ENCODE peak calls at places on chromosomes 1 and 21, in nine cellular contexts. A is transverse colon, O is vagina, C is endothelial cell of umbilical vein, Q is Panc1, X is K562, N is breast epithelium, E is upper lobe of left lung, L is sigmoid colon. D is an unnamed sample. For H3K4me1, the result is how much of the 10 kb centered on the place peaks cover.

GRCh38 chr1:111270781-111271463 is 19.7 kb upstream of the CHIA start:
- DNase-seq in A (no peak), O (no peak), C (no peak), Q (no peak), X (no peak), N (no peak), E (peak), L (no peak), D (peak)

GRCh38 chr1:219927298-219927955 is 930 bp downstream of the SLC30A10 start:
- DNase-seq in A (no peak), O (no peak), C (no peak), Q (no peak), X (no peak), N (no peak), E (no peak), L (no peak), D (no peak)

GRCh38 chr1:46218443-46218842 is 15.3 kb downstream of the LURAP1 start:
- DNase-seq in A (no peak), O (no peak), C (no peak), Q (no peak), X (no peak), N (no peak), E (no peak), L (no peak), D (no peak)

GRCh38 chr1:37288900-37289299 is 185.5 kb upstream of the ZC3H12A start:
- DNase-seq in A (peak), O (no peak), C (no peak), Q (no peak), X (no peak), N (no peak), E (no peak), L (no peak), D (no peak)

GRCh38 chr1:13760340-13760739 is 60.4 kb downstream of the PRDM2 start:
- DNase-seq in A (no peak), O (no peak), C (no peak), Q (no peak), X (no peak), N (no peak), E (no peak), L (no peak), D (no peak)

GRCh38 chr1:154878371-154879355 is 8.6 kb upstream of the KCNN3 start:
- DNase-seq in A (peak), O (no peak), C (peak), Q (peak), X (peak), N (peak), E (peak), L (peak), D (peak)

GRCh38 chr1:191674780-191675179 is 483.5 kb upstream of the RGS18 start:
- DNase-seq in A (no peak), O (no peak), C (no peak), Q (no peak), X (no peak), N (no peak), E (no peak), L (no peak), D (peak)

GRCh38 chr1:37559080-37559479 is 2.3 kb downstream of the DNALI1 start:
- DNase-seq in A (no peak), O (no peak), C (no peak), Q (no peak), X (no peak), N (no peak), E (no peak), L (no peak), D (no peak)

GRCh38 chr1:168179411-168180147 is 817 bp downstream of the TIPRL start:
- DNase-seq in A (no peak), O (no peak), C (no peak), Q (no peak), X (peak), N (no peak), E (no peak), L (no peak), D (peak)

GRCh38 chr1:89610457-89610991 is 22.4 kb upstream of the LRRC8C start:
- DNase-seq in A (no peak), O (no peak), C (no peak), Q (no peak), X (no peak), N (no peak), E (peak), L (no peak), D (no peak)

GRCh38 chr1:164637461-164638375 is 78.7 kb downstream of the PBX1 start:
- DNase-seq in A (no peak), O (no peak), C (no peak), Q (no peak), X (no peak), N (peak), E (no peak), L (peak), D (no peak)

GRCh38 chr1:147633759-147634158 is 36.6 kb downstream of the ACP6 start:
- DNase-seq in A (no peak), O (no peak), C (no peak), Q (no peak), X (no peak), N (no peak), E (no peak), L (no peak), D (no peak)

GRCh38 chr1:225366552-225366951 is 61.3 kb downstream of the LBR start:
- DNase-seq in A (no peak), O (no peak), C (no peak), Q (no peak), X (no peak), N (no peak), E (no peak), L (no peak), D (peak)

GRCh38 chr1:161390559-161390858 is 22.8 kb upstream of the CFAP126 start:
- DNase-seq in A (no peak), O (no peak), C (no peak), Q (no peak), X (no peak), N (no peak), E (no peak), L (no peak), D (no peak)

GRCh38 chr1:182761396-182762395 is 27.9 kb upstream of the NPL start:
- DNase-seq in A (no peak), O (no peak), C (no peak), Q (no peak), X (no peak), N (no peak), E (no peak), L (no peak), D (no peak)

GRCh38 chr1:241918879-241919278 is 38.7 kb upstream of the BECN2 start:
- DNase-seq in A (no peak), O (no peak), C (no peak), Q (no peak), X (no peak), N (no peak), E (no peak), L (no peak), D (no peak)

GRCh38 chr21:36860736-36861594 is 105.5 kb downstream of the HLCS start:
- DNase-seq in A (no peak), O (no peak), C (peak), Q (no peak), X (peak), N (no peak), E (no peak), L (no peak), D (no peak)

GRCh38 chr1:210841926-210842625 is 291.9 kb downstream of the KCNH1 start:
- DNase-seq in A (no peak), O (no peak), C (no peak), Q (no peak), X (no peak), N (no peak), E (no peak), L (no peak), D (no peak)

GRCh38 chr21:45537746-45538291 is 4.4 kb downstream of the SLC19A1 start:
- DNase-seq in A (peak), O (no peak), C (no peak), Q (no peak), X (no peak), N (no peak), E (no peak), L (peak), D (no peak)

GRCh38 chr1:211735208-211736170 is 60.1 kb upstream of the NEK2 start:
- DNase-seq in A (peak), O (no peak), C (peak), Q (peak), X (peak), N (peak), E (no peak), L (peak), D (no peak)

GRCh38 chr1:201359031-201359872 is 18.2 kb downstream of the TNNT2 start:
- DNase-seq in A (no peak), O (no peak), C (no peak), Q (no peak), X (no peak), N (no peak), E (no peak), L (no peak), D (no peak)

GRCh38 chr21:43766734-43767497 is 9.2 kb downstream of the CSTB start:
- DNase-seq in A (peak), O (no peak), C (no peak), Q (no peak), X (no peak), N (no peak), E (peak), L (no peak), D (no peak)

GRCh38 chr1:158961178-158961577 is 29.8 kb downstream of the PYHIN1 start:
- DNase-seq in A (no peak), O (no peak), C (no peak), Q (no peak), X (no peak), N (no peak), E (no peak), L (no peak), D (no peak)

GRCh38 chr21:46661627-46662366 is 26.3 kb downstream of the PRMT2 start:
- DNase-seq in A (no peak), O (peak), C (no peak), Q (no peak), X (no peak), N (no peak), E (peak), L (no peak), D (peak)

GRCh38 chr1:6224733-6225132 is 11.0 kb downstream of the ICMT start:
- DNase-seq in A (no peak), O (no peak), C (no peak), Q (no peak), X (no peak), N (no peak), E (no peak), L (no peak), D (peak)

GRCh38 chr1:68168545-68169065 is 63.7 kb downstream of the WLS start:
- DNase-seq in A (no peak), O (no peak), C (no peak), Q (no peak), X (no peak), N (peak), E (no peak), L (no peak), D (no peak)

GRCh38 chr1:153752561-153753195 is 22.5 kb upstream of the SLC27A3 start:
- DNase-seq in A (no peak), O (peak), C (peak), Q (no peak), X (no peak), N (peak), E (no peak), L (peak), D (no peak)

DNA sequence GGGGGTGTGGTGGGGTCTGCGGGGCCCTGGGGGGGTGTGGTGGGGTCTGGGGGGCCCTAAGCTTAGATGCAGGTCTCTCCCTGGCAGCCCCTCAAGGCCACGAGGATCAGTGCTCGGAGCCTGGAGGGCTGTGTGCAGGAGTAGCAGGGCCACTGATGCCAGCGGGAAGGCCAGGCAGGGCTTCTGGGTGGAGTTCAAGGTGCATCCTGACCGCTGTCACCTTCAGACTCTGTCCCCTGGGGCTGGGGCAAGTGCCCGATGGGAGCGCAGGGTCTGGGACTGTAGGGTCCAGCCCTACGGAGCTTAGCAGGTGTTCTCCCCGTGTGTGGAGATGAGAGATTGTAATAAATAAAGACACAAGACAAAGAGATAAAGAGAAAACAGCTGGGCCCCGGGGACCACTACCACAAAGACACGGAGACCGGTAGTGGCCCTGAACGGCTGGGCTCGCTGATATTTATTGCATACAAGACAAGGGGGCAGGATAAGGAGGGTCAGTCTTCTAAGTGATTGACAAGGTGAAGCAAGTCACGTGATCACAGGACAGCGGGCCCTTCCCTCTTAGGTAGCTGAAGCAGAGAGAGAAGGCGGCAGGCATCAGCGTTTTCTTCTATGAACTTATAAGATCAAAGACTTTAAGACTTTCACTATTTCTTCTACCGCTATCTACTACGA is 8.7 kb downstream of the RNF223 start:
- DNase-seq in A (no peak), O (no peak), C (no peak), Q (no peak), X (no peak), N (no peak), E (peak), L (no peak), D (no peak)
- TF ChIP-seq POLR2AphosphoS5 in A (no peak), O (no peak), C (no peak), Q (no peak), X (no peak), N (no peak), E (no peak), L (no peak), D (no peak)

DNA sequence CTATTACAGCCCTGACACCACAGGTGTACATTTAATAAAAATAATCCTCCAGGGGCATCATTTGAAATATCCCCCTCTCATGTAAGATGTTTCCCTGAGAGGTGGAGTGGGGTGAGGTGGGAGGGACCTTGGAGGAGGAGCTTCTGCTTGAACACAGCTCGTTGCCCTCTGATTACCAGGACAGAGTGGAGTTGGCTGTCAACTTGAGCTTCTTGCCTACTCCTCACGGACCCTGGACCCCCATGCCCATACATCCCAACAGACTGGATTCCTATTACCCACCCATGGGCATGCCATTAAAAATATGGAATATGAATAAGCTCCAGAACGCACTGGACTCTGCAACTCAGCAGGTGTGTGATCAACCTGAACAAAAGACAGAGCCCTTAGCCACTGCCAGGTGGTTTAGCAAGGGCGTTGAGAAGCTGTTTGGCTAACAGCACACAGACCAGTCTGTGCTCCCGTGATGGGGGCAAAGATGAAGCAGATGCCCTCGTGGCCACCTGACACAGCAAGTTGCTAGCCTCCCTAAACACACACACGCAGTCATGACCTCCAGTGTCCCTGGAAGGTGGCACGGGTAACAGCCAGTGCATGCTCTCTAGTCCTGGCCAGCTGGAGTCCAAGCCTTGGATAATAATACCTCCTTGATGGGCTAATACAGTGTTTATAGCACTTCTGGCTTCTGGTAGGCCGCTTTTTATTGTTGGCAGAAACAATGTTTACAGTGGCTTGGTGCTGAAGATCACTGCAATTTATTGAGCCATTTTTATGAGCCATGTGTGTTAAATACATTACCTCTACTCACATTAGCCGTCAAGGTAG is 155.0 kb downstream of the TOMM20 start:
- DNase-seq in A (no peak), O (peak), C (no peak), Q (no peak), X (no peak), N (no peak), E (no peak), L (peak), D (no peak)
- H3K4me1 ChIP-seq in A (half or more), O (half or more), C (under half), Q (half or more), X (under half), N (under half), E (half or more), L (under half), D (under half)

DNA sequence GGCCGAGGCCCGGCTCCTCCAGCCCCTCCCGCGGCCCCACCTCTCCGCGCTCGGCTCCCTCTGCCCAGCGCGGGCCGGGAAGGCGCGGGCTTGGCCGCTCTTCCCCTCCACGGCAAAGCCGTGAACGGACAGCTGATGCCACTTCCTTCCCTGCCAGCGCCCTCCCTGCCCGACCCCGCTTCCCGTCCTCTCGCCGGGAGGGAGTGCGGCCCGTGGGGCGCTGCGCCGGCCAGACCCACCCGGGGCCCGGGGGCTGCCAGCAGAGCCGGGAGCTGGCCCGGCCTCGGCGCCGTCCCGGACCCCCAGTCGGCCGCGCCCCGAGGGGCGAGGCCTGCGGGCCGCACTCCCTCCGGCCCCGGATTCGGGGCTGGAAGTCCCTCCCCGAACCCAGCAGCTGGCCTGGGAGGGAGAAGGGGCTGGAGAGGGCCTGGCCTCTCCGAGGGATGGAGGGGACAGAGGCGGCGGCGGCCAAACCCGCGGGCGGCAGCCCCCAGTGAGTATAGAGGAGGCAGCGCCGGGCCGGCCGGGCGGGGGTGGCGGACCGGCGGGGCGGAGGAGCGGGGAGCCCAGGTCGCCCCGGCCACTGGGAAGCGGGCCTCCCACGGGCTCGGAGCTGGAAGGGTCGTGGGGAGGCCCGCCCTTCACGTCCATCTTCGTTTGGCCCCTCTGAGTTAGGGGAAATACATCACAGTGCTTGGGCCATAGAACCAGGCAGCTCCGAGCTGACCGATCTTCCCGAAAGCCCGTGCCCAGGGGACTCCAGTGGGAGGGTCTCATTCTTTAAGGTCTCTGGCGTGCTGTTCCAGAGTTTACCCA is at the start of gene KIAA1614:
- DNase-seq in A (no peak), O (no peak), C (no peak), Q (no peak), X (no peak), N (no peak), E (peak), L (peak), D (peak)
- TF ChIP-seq POLR2AphosphoS5 in A (no peak), O (no peak), C (peak), Q (no peak), X (no peak), N (no peak), E (no peak), L (peak), D (peak)

GRCh38 chr1:109479901-109480300 is 3.8 kb upstream of the ATXN7L2 start:
- DNase-seq in A (no peak), O (no peak), C (no peak), Q (no peak), X (no peak), N (no peak), E (no peak), L (no peak), D (no peak)

GRCh38 chr1:109482796-109483638 is 688 bp upstream of the ATXN7L2 start:
- DNase-seq in A (no peak), O (no peak), C (peak), Q (no peak), X (peak), N (no peak), E (peak), L (peak), D (peak)

GRCh38 chr1:109483658-109484518 is at the start of gene ATXN7L2:
- DNase-seq in A (peak), O (peak), C (peak), Q (peak), X (peak), N (peak), E (peak), L (peak), D (peak)

GRCh38 chr1:109482242-109482641 is 1.5 kb upstream of the ATXN7L2 start:
- DNase-seq in A (no peak), O (no peak), C (no peak), Q (no peak), X (no peak), N (no peak), E (no peak), L (no peak), D (no peak)

GRCh38 chr1:109481646-109482045 is 2.1 kb upstream of the ATXN7L2 start:
- DNase-seq in A (no peak), O (no peak), C (no peak), Q (no peak), X (no peak), N (no peak), E (no peak), L (peak), D (no peak)
- H3K4me1 ChIP-seq in A (under half), O (under half), C (under half), Q (under half), X (under half), N (under half), E (under half), L (under half), D (under half)

GRCh38 chr1:145987926-145988325 is 8.5 kb downstream of the TXNIP start:
- DNase-seq in A (no peak), O (no peak), C (no peak), Q (no peak), X (no peak), N (no peak), E (no peak), L (no peak), D (no peak)
- TF ChIP-seq POLR2AphosphoS5 in A (peak), O (no peak), C (no peak), Q (no peak), X (no peak), N (no peak), E (no peak), L (no peak), D (no peak)

GRCh38 chr1:87169250-87169910 is 159.3 kb upstream of the LMO4 start:
- DNase-seq in A (no peak), O (no peak), C (no peak), Q (no peak), X (no peak), N (no peak), E (no peak), L (no peak), D (no peak)

GRCh38 chr1:87171199-87171598 is 157.5 kb upstream of the LMO4 start:
- DNase-seq in A (no peak), O (no peak), C (no peak), Q (no peak), X (no peak), N (no peak), E (no peak), L (no peak), D (no peak)

GRCh38 chr1:87167855-87168630 is 160.6 kb upstream of the LMO4 start:
- DNase-seq in A (no peak), O (no peak), C (no peak), Q (no peak), X (no peak), N (no peak), E (no peak), L (no peak), D (peak)

GRCh38 chr1:87170151-87170550 is 158.5 kb upstream of the LMO4 start:
- DNase-seq in A (no peak), O (no peak), C (no peak), Q (no peak), X (no peak), N (no peak), E (no peak), L (no peak), D (no peak)

GRCh38 chr1:87167157-87167810 is 161.4 kb upstream of the LMO4 start:
- DNase-seq in A (no peak), O (no peak), C (no peak), Q (no peak), X (no peak), N (no peak), E (no peak), L (no peak), D (no peak)
- H3K4me1 ChIP-seq in A (under half), O (under half), C (under half), Q (under half), X (under half), N (under half), E (under half), L (under half), D (under half)

GRCh38 chr1:71492298-71493041 is 411.6 kb upstream of the ZRANB2 start:
- DNase-seq in A (no peak), O (no peak), C (no peak), Q (no peak), X (no peak), N (no peak), E (no peak), L (no peak), D (no peak)
- TF ChIP-seq POLR2AphosphoS5 in A (no peak), O (no peak), C (no peak), Q (no peak), X (no peak), N (no peak), E (no peak), L (no peak), D (no peak)

D was measured in GM23338.